ENCODE peak calls at places on chromosomes 1 and 21, in six cellular contexts. One of them, this sample, is unnamed. For H3K9me3, the result is how much of the 10 kb centered on the place peaks cover.

GRCh38 chr1:245956225-245956624 is 550.9 kb downstream of the SMYD3 start:
- DNase-seq in A549: no peak
- DNase-seq in body of pancreas: no peak
- DNase-seq in sigmoid colon: no peak
- DNase-seq in heart right ventricle: no peak
- DNase-seq in thyroid gland: peak
- DNase-seq in this sample: no peak

GRCh38 chr1:178541829-178542553 is 29.1 kb downstream of the TEX35 start:
- DNase-seq in heart right ventricle: peak
- DNase-seq in body of pancreas: peak
- DNase-seq in thyroid gland: peak
- DNase-seq in A549: peak
- DNase-seq in sigmoid colon: no peak
- DNase-seq in this sample: no peak

GRCh38 chr1:9659328-9659727 is 7.8 kb downstream of the PIK3CD start:
- DNase-seq in body of pancreas: no peak
- DNase-seq in A549: no peak
- DNase-seq in thyroid gland: no peak
- DNase-seq in sigmoid colon: no peak
- DNase-seq in heart right ventricle: no peak
- DNase-seq in this sample: no peak

GRCh38 chr1:86774305-86775304 is 70.2 kb downstream of the SH3GLB1 start:
- DNase-seq in body of pancreas: peak
- DNase-seq in thyroid gland: no peak
- DNase-seq in heart right ventricle: peak
- DNase-seq in sigmoid colon: peak
- DNase-seq in A549: peak
- DNase-seq in this sample: no peak

GRCh38 chr1:197234581-197234980 is 33.5 kb upstream of the CRB1 start:
- DNase-seq in body of pancreas: no peak
- DNase-seq in A549: no peak
- DNase-seq in thyroid gland: no peak
- DNase-seq in heart right ventricle: no peak
- DNase-seq in sigmoid colon: no peak
- DNase-seq in this sample: no peak

GRCh38 chr1:159892944-159893343 is 7.0 kb downstream of the CFAP45 start:
- DNase-seq in heart right ventricle: no peak
- DNase-seq in body of pancreas: no peak
- DNase-seq in thyroid gland: no peak
- DNase-seq in A549: peak
- DNase-seq in sigmoid colon: no peak
- DNase-seq in this sample: no peak

GRCh38 chr21:37622755-37623543 is 256.4 kb downstream of the DYRK1A start:
- DNase-seq in body of pancreas: no peak
- DNase-seq in thyroid gland: no peak
- DNase-seq in A549: no peak
- DNase-seq in heart right ventricle: no peak
- DNase-seq in sigmoid colon: no peak
- DNase-seq in this sample: no peak

GRCh38 chr21:17454315-17455027 is 58.4 kb upstream of the CXADR start:
- DNase-seq in thyroid gland: peak
- DNase-seq in A549: peak
- DNase-seq in body of pancreas: peak
- DNase-seq in sigmoid colon: no peak
- DNase-seq in heart right ventricle: no peak
- DNase-seq in this sample: no peak

GRCh38 chr1:65791396-65791795 is 1.3 kb upstream of the PDE4B start:
- DNase-seq in A549: no peak
- DNase-seq in body of pancreas: peak
- DNase-seq in thyroid gland: no peak
- DNase-seq in heart right ventricle: no peak
- DNase-seq in sigmoid colon: no peak
- DNase-seq in this sample: no peak

GRCh38 chr1:204780682-204781081 is 90.0 kb upstream of the NFASC start:
- DNase-seq in A549: no peak
- DNase-seq in heart right ventricle: no peak
- DNase-seq in sigmoid colon: no peak
- DNase-seq in thyroid gland: no peak
- DNase-seq in body of pancreas: no peak
- DNase-seq in this sample: no peak

DNA sequence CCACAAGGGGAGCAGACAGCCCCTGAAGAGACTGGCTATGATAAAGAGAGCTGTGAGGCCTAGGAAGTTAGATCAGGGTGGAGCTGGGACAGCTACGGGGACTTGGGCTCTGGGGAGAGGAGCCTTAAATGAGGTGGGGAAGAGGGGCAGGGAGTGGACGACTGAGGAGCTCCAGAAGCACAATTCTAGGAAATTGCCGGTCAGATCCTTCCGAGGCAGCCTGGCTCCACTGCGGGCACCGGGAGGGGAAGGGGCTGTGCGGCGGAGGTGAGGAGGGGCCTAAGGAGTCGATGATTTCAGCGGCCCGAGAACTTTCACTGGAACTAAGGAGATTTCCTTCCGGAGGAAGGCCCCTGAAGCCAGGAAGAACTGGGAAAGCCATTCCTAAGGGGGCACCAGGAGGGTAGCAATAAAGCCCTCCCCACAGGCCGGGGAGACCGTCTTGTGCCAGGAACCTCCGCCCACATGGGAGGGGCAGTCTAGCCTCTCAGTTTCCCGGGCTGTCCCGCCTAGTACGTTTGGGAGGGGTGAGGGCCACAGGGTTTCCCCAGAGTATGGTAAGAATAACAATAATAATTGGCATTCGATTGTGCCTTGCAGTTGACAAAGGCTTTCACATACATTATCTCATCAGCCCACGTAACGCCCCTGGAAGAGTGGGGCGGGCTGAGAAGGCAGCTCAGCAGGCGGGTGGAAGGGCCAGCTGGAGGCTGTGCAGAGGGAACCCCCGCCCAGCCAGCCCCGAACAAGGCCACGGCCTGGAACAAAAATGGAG is 19.6 kb downstream of the NPR1 start:
- DNase-seq in heart right ventricle: peak
- DNase-seq in thyroid gland: peak
- DNase-seq in sigmoid colon: peak
- DNase-seq in body of pancreas: peak
- DNase-seq in A549: no peak
- DNase-seq in this sample: no peak
- H3K9me3 ChIP-seq in heart right ventricle: under half
- H3K9me3 ChIP-seq in thyroid gland: under half
- H3K9me3 ChIP-seq in sigmoid colon: under half
- H3K9me3 ChIP-seq in body of pancreas: under half
- H3K9me3 ChIP-seq in A549: under half
- H3K9me3 ChIP-seq in this sample: under half

DNA sequence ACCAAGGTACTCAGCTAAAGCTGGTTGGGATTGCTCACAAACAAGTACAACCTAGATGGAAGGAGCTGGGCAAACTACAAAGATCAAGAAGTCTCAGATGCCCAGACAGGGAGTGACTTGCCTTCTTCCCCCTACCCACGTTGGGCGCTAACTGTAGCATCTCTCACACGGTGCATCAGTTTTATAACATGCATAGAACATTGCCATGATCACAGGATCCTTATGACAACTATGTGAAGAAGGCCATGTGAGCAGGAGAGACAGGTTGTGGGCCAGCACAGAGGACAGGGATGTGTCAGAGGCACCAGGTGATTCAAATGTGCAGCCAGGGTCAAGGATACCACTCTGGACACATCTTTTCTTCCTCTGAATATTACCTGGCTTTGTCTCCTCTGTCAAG is 28.3 kb upstream of the CYP4B1 start:
- DNase-seq in heart right ventricle: no peak
- DNase-seq in sigmoid colon: no peak
- DNase-seq in A549: no peak
- DNase-seq in body of pancreas: no peak
- DNase-seq in thyroid gland: no peak
- DNase-seq in this sample: no peak
- H3K9me3 ChIP-seq in heart right ventricle: under half
- H3K9me3 ChIP-seq in sigmoid colon: under half
- H3K9me3 ChIP-seq in A549: under half
- H3K9me3 ChIP-seq in body of pancreas: under half
- H3K9me3 ChIP-seq in thyroid gland: under half
- H3K9me3 ChIP-seq in this sample: under half

GRCh38 chr1:2936568-2937515 is 84.4 kb upstream of the ACTRT2 start:
- DNase-seq in body of pancreas: peak
- DNase-seq in thyroid gland: peak
- DNase-seq in A549: no peak
- DNase-seq in sigmoid colon: no peak
- DNase-seq in heart right ventricle: no peak
- DNase-seq in this sample: no peak
- H3K9me3 ChIP-seq in body of pancreas: under half
- H3K9me3 ChIP-seq in thyroid gland: under half
- H3K9me3 ChIP-seq in A549: under half
- H3K9me3 ChIP-seq in sigmoid colon: under half
- H3K9me3 ChIP-seq in heart right ventricle: under half
- H3K9me3 ChIP-seq in this sample: under half

GRCh38 chr1:247078315-247079140 is at the start of gene ZNF670:
- DNase-seq in sigmoid colon: peak
- DNase-seq in body of pancreas: peak
- DNase-seq in A549: peak
- DNase-seq in heart right ventricle: peak
- DNase-seq in thyroid gland: peak
- DNase-seq in this sample: peak
- H3K9me3 ChIP-seq in sigmoid colon: under half
- H3K9me3 ChIP-seq in body of pancreas: under half
- H3K9me3 ChIP-seq in A549: under half
- H3K9me3 ChIP-seq in heart right ventricle: under half
- H3K9me3 ChIP-seq in thyroid gland: under half
- H3K9me3 ChIP-seq in this sample: under half

GRCh38 chr1:247043406-247043805 is 35.2 kb downstream of the ZNF670 start:
- DNase-seq in thyroid gland: no peak
- DNase-seq in body of pancreas: no peak
- DNase-seq in A549: no peak
- DNase-seq in heart right ventricle: no peak
- DNase-seq in sigmoid colon: no peak
- DNase-seq in this sample: no peak
- H3K9me3 ChIP-seq in thyroid gland: under half
- H3K9me3 ChIP-seq in body of pancreas: under half
- H3K9me3 ChIP-seq in A549: half or more
- H3K9me3 ChIP-seq in heart right ventricle: half or more
- H3K9me3 ChIP-seq in sigmoid colon: under half
- H3K9me3 ChIP-seq in this sample: under half

GRCh38 chr1:247100676-247101279 is 3.4 kb downstream of the ZNF669 start:
- DNase-seq in thyroid gland: no peak
- DNase-seq in body of pancreas: no peak
- DNase-seq in sigmoid colon: no peak
- DNase-seq in heart right ventricle: no peak
- DNase-seq in A549: no peak
- DNase-seq in this sample: no peak
- H3K9me3 ChIP-seq in thyroid gland: under half
- H3K9me3 ChIP-seq in body of pancreas: under half
- H3K9me3 ChIP-seq in sigmoid colon: under half
- H3K9me3 ChIP-seq in heart right ventricle: under half
- H3K9me3 ChIP-seq in A549: half or more
- H3K9me3 ChIP-seq in this sample: under half

GRCh38 chr1:209491897-209492296 is 91.6 kb upstream of the CAMK1G start:
- DNase-seq in sigmoid colon: no peak
- DNase-seq in body of pancreas: no peak
- DNase-seq in heart right ventricle: no peak
- DNase-seq in A549: no peak
- DNase-seq in thyroid gland: no peak
- DNase-seq in this sample: no peak

GRCh38 chr1:209500993-209501392 is 82.5 kb upstream of the CAMK1G start:
- DNase-seq in thyroid gland: no peak
- DNase-seq in sigmoid colon: no peak
- DNase-seq in A549: no peak
- DNase-seq in heart right ventricle: no peak
- DNase-seq in body of pancreas: no peak
- DNase-seq in this sample: no peak

GRCh38 chr1:209493584-209493983 is 89.9 kb upstream of the CAMK1G start:
- DNase-seq in body of pancreas: no peak
- DNase-seq in A549: no peak
- DNase-seq in heart right ventricle: no peak
- DNase-seq in thyroid gland: no peak
- DNase-seq in sigmoid colon: no peak
- DNase-seq in this sample: no peak

GRCh38 chr1:209497729-209498128 is 85.8 kb upstream of the CAMK1G start:
- DNase-seq in A549: no peak
- DNase-seq in sigmoid colon: no peak
- DNase-seq in thyroid gland: no peak
- DNase-seq in heart right ventricle: no peak
- DNase-seq in body of pancreas: no peak
- DNase-seq in this sample: no peak
- H3K9me3 ChIP-seq in A549: under half
- H3K9me3 ChIP-seq in sigmoid colon: under half
- H3K9me3 ChIP-seq in thyroid gland: under half
- H3K9me3 ChIP-seq in heart right ventricle: under half
- H3K9me3 ChIP-seq in body of pancreas: under half
- H3K9me3 ChIP-seq in this sample: under half

GRCh38 chr21:44593598-44594405 is 1.5 kb upstream of the KRTAP10-6 start:
- DNase-seq in sigmoid colon: no peak
- DNase-seq in heart right ventricle: no peak
- DNase-seq in A549: no peak
- DNase-seq in thyroid gland: no peak
- DNase-seq in body of pancreas: no peak
- DNase-seq in this sample: no peak
- H3K9me3 ChIP-seq in sigmoid colon: under half
- H3K9me3 ChIP-seq in heart right ventricle: under half
- H3K9me3 ChIP-seq in A549: under half
- H3K9me3 ChIP-seq in thyroid gland: under half
- H3K9me3 ChIP-seq in body of pancreas: under half
- H3K9me3 ChIP-seq in this sample: under half